ENCODE peak calls at places on chromosome 5, in five cellular contexts. N is A549, F is right lobe of liver, X is AG10803, P is mucosa of descending colon. G is an unnamed sample.

GRCh38 chr5:141560725-141561483 is 57.9 kb downstream of the DIAPH1 start:
- DNase-seq in N (peak), F (peak), X (peak), P (peak), G (no peak)

GRCh38 chr5:35672995-35673394 is 55.3 kb downstream of the SPEF2 start:
- DNase-seq in N (no peak), F (no peak), X (no peak), P (no peak), G (no peak)

GRCh38 chr5:10625700-10626472 is 62.0 kb downstream of the ANKRD33B start:
- DNase-seq in N (no peak), F (no peak), X (no peak), P (no peak), G (no peak)

GRCh38 chr5:80141147-80141671 is 106.1 kb downstream of the THBS4 start:
- DNase-seq in N (no peak), F (peak), X (peak), P (peak), G (no peak)

GRCh38 chr5:81428866-81429265 is 34.9 kb upstream of the ACOT12 start:
- DNase-seq in N (peak), F (no peak), X (no peak), P (no peak), G (no peak)

GRCh38 chr5:72071906-72072305 is 35.4 kb upstream of the MAP1B start:
- DNase-seq in N (no peak), F (no peak), X (no peak), P (no peak), G (no peak)

GRCh38 chr5:83354958-83355357 is 116.6 kb upstream of the VCAN start:
- DNase-seq in N (no peak), F (no peak), X (no peak), P (no peak), G (no peak)

GRCh38 chr5:1330146-1330846 is 14.6 kb downstream of the CLPTM1L start:
- DNase-seq in N (no peak), F (no peak), X (no peak), P (peak), G (no peak)

GRCh38 chr5:78533356-78533755 is 115.2 kb downstream of the LHFPL2 start:
- DNase-seq in N (peak), F (no peak), X (no peak), P (no peak), G (peak)

GRCh38 chr5:86675311-86675710 is 57.6 kb downstream of the COX7C start:
- DNase-seq in N (no peak), F (no peak), X (no peak), P (no peak), G (no peak)

GRCh38 chr5:140690376-140690932 is 716 bp downstream of the HARS1 start:
- DNase-seq in N (no peak), F (no peak), X (no peak), P (no peak), G (no peak)

GRCh38 chr5:134466241-134467069 is 54.8 kb upstream of the CDKN2AIPNL start:
- DNase-seq in N (peak), F (peak), X (peak), P (peak), G (peak)

GRCh38 chr5:78569441-78569840 is 79.1 kb downstream of the LHFPL2 start:
- DNase-seq in N (no peak), F (no peak), X (no peak), P (no peak), G (no peak)

GRCh38 chr5:160507181-160507811 is 85.6 kb downstream of the PTTG1 start:
- DNase-seq in N (no peak), F (no peak), X (peak), P (no peak), G (peak)

GRCh38 chr5:59813761-59814562 is 79.6 kb downstream of the PDE4D start:
- DNase-seq in N (peak), F (no peak), X (peak), P (no peak), G (peak)

GRCh38 chr5:173727839-173728778 is 111.7 kb upstream of the BOD1 start:
- DNase-seq in N (no peak), F (no peak), X (no peak), P (no peak), G (no peak)

GRCh38 chr5:73912755-73913365 is 286.9 kb downstream of the ARHGEF28 start:
- DNase-seq in N (no peak), F (no peak), X (peak), P (no peak), G (peak)

GRCh38 chr5:111530298-111530740 is 18.0 kb upstream of the STARD4 start:
- DNase-seq in N (peak), F (peak), X (peak), P (peak), G (peak)

GRCh38 chr5:143108498-143109128 is 294.9 kb downstream of the NR3C1 start:
- DNase-seq in N (no peak), F (peak), X (no peak), P (peak), G (no peak)

GRCh38 chr5:66929995-66930394 is 266.6 kb downstream of the CD180 start:
- DNase-seq in N (no peak), F (no peak), X (no peak), P (no peak), G (no peak)

GRCh38 chr5:5306696-5307095 is 115.8 kb upstream of the ICE1 start:
- DNase-seq in N (no peak), F (no peak), X (peak), P (no peak), G (no peak)

GRCh38 chr5:134594797-134595457 is 37.7 kb downstream of the SAR1B start:
- DNase-seq in N (no peak), F (no peak), X (no peak), P (no peak), G (peak)

GRCh38 chr5:27402828-27403227 is 364.4 kb upstream of the CDH9 start:
- DNase-seq in N (no peak), F (no peak), X (no peak), P (no peak), G (no peak)

DNA sequence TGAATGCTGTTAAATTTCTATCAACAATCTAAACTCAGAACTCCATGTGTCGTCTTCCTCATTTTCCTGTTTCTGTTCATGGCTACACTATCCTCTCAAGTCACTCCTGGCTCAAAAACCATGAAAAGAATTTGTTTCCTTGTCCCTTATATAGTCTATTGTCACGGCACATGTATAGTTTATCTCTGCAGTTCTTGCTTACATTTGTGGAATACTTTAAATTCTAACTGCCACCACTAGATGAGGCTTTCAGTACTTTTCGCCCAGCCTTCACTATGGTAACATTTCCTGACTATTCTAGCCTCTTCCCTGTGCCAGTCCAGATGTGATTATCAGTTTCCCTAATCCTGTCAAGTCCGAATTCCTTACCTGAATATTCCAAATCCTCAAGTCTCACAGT is 34.6 kb downstream of the PKD2L2 start:
- DNase-seq in N (no peak), F (no peak), X (peak), P (no peak), G (no peak)
- TF ChIP-seq CTCF in N (no peak), F (no peak), X (peak), P (no peak), G (no peak)

DNA sequence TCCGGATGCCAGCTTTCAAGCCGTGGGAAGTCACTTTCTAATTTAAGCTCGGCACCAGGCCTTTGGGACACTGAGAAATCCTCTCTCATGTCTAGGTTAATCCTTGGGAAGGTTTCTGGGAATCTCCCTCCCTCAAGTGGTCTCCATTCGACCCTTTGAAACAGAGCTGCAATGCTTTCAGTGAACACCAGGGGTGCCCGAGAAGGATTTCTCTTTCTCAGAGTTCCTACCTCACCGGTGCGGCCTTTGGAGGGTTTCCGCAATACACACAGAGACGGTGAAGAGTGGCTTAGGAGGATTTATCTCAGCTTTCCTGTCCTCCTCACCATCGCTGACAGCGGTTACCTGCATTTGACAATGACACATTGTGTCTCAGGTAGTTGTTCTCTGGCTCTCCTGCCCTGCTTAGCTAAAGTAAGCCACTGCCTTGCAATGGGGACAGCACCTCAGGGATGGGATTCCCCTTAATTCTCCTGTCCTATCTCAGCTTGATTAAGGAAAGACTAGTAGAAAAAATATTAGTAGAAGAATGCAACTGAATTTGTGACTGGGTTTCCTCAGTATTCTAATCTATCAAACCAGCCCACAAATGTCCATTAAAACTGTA is 180.6 kb downstream of the GABRG2 start:
- DNase-seq in N (peak), F (no peak), X (no peak), P (no peak), G (no peak)
- TF ChIP-seq CTCF in N (no peak), F (no peak), X (peak), P (no peak), G (no peak)

GRCh38 chr5:138611295-138612220 is 36.4 kb upstream of the HSPA9 start:
- DNase-seq in N (no peak), F (no peak), X (no peak), P (no peak), G (peak)

GRCh38 chr5:138605254-138605972 is 30.2 kb upstream of the HSPA9 start:
- DNase-seq in N (no peak), F (no peak), X (no peak), P (no peak), G (peak)

GRCh38 chr5:138615461-138615860 is 40.3 kb upstream of the HSPA9 start:
- DNase-seq in N (no peak), F (no peak), X (no peak), P (no peak), G (no peak)

GRCh38 chr5:138606378-138606777 is 31.2 kb upstream of the HSPA9 start:
- DNase-seq in N (no peak), F (no peak), X (no peak), P (no peak), G (no peak)

DNA sequence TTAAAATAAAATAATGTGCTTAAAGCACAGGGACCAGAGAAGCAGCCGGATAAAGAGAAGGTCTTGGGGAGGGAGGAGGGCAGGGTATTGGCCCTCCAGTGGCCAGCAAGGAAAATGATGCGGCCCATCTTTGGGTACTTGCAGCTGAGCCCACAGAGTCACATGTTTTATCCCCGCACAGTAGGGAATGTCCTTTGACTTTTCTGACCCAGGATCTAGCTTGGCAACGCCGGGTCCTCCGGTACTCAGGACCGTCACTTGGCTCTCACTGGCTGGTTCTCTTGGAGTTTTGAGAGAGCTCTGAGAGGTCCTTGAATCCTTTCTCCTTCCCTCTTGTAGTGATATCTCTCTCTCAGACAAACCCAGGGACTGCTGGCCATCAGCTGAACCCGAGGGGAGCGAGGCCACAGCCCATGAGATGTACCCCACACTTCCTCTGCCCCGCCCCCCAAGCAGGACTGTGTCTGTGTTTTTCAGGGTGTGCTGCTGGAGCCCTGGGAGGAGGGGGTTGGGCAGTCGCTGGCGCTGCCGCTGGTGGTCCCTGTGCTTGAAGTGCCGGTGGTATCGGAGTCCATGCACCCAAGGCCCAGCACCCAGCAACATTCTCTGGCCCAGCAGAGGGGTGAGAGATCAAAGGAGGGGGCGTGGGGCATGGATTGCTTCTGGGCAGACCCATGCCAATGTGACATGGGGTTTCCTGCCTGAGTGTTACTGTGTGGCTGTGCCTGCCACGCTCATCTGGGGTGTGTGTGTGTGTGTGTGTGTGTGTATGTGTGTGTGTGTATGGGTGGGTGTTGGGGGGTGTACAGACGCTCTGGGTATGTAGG is 35.5 kb upstream of the HSPA9 start:
- DNase-seq in N (peak), F (no peak), X (no peak), P (no peak), G (no peak)
- TF ChIP-seq CTCF in N (no peak), F (no peak), X (peak), P (no peak), G (peak)

GRCh38 chr5:149917073-149917676 is 27.4 kb downstream of the PDE6A start:
- DNase-seq in N (no peak), F (no peak), X (no peak), P (no peak), G (no peak)

GRCh38 chr5:149912226-149912864 is 32.2 kb downstream of the PDE6A start:
- DNase-seq in N (no peak), F (no peak), X (no peak), P (no peak), G (no peak)

GRCh38 chr5:149916317-149917072 is 28.1 kb downstream of the PDE6A start:
- DNase-seq in N (no peak), F (no peak), X (no peak), P (no peak), G (no peak)

GRCh38 chr5:149913449-149914419 is 30.9 kb downstream of the PDE6A start:
- DNase-seq in N (no peak), F (no peak), X (no peak), P (no peak), G (peak)

GRCh38 chr5:149915392-149916260 is 29.0 kb downstream of the PDE6A start:
- DNase-seq in N (no peak), F (no peak), X (no peak), P (no peak), G (no peak)
- TF ChIP-seq CTCF in N (no peak), F (no peak), X (no peak), P (no peak), G (no peak)

DNA sequence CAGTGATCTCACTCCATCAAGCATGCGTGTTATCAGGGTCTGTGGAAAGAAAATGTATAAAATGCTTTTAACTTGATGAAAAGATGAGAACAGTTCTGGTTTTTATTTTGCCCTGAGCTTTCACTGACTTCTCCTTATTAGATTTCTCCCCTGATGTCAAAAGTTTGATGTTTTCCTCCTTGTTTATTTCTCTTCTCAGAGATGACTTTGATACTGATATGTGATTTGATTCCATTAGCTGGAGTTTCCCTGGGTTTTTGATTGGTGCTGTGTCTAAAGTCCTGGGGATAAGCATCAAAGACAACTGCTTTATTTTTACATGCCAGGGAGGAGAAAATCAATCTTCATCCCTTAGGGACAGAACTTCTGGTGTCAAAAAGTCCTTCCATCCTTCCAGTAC is 510.0 kb downstream of the KCTD16 start:
- DNase-seq in N (no peak), F (no peak), X (no peak), P (no peak), G (no peak)
- TF ChIP-seq CTCF in N (no peak), F (no peak), X (no peak), P (no peak), G (no peak)

GRCh38 chr5:170223349-170223748 is 9.4 kb upstream of the C5orf58 start:
- DNase-seq in N (no peak), F (no peak), X (peak), P (no peak), G (no peak)

GRCh38 chr5:170223906-170224305 is 8.9 kb upstream of the C5orf58 start:
- DNase-seq in N (no peak), F (no peak), X (no peak), P (no peak), G (no peak)

GRCh38 chr5:170219615-170220014 is 13.2 kb upstream of the C5orf58 start:
- DNase-seq in N (peak), F (no peak), X (peak), P (no peak), G (no peak)

GRCh38 chr5:170220196-170220595 is 12.6 kb upstream of the C5orf58 start:
- DNase-seq in N (no peak), F (no peak), X (no peak), P (no peak), G (no peak)

DNA sequence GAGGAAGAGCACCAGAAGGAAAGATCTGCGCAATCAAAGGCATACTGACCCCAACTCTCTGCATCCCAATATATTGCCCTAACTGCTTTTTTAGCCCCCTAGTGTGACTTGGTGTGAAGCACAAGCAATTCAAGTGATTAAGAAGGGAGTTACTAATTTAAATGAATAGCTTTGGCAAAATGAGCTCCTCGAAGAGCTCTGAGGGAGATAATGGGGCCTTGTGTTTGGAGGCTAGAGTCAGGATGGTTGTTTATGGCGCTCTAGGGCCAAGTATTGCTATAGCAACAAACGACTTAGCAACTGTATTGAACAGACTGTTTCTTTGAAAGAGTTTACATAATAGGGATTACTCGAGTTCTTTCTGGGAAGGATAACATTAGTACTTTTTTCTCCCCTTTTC is 11.5 kb upstream of the C5orf58 start:
- DNase-seq in N (no peak), F (no peak), X (peak), P (no peak), G (no peak)
- TF ChIP-seq CTCF in N (no peak), F (no peak), X (peak), P (no peak), G (no peak)

GRCh38 chr5:31995011-31995410 is 179.1 kb downstream of the GOLPH3 start:
- DNase-seq in N (no peak), F (no peak), X (no peak), P (no peak), G (peak)

GRCh38 chr5:31995714-31996113 is 178.4 kb downstream of the GOLPH3 start:
- DNase-seq in N (no peak), F (no peak), X (no peak), P (no peak), G (no peak)

GRCh38 chr5:31993182-31993961 is 180.7 kb downstream of the GOLPH3 start:
- DNase-seq in N (no peak), F (no peak), X (peak), P (no peak), G (peak)

GRCh38 chr5:31999470-31999869 is 174.6 kb downstream of the GOLPH3 start:
- DNase-seq in N (no peak), F (no peak), X (no peak), P (no peak), G (no peak)

DNA sequence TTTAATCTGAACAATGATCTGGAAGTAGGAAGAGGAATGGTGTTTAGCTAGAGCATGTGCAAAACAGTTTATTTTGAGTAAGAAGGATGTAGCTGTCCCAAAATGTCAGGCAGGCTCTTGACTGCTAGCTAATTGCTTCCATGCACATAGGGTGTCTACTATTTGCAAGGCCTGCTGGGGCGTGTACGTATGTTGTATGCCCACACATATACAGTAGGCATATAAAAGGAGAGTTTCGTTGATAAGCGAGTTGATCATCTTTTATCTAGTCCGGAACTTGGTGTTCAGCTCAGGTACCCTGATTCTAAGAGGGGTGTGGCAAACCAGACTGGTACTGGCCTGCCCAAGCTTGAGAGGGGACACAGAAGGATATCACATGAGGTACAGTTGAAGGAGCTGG is 177.2 kb downstream of the GOLPH3 start:
- DNase-seq in N (no peak), F (no peak), X (no peak), P (no peak), G (no peak)
- TF ChIP-seq CTCF in N (no peak), F (no peak), X (no peak), P (no peak), G (no peak)

GRCh38 chr5:52989781-52990530 is 804 bp downstream of the ITGA2 start:
- DNase-seq in N (no peak), F (peak), X (peak), P (peak), G (peak)
- TF ChIP-seq CTCF in N (peak), F (no peak), X (peak), P (no peak), G (peak)

GRCh38 chr5:55438931-55439477 is 95.8 kb downstream of the PLPP1 start:
- DNase-seq in N (peak), F (no peak), X (peak), P (no peak), G (no peak)

GRCh38 chr5:55445817-55446216 is 88.9 kb downstream of the PLPP1 start:
- DNase-seq in N (no peak), F (no peak), X (no peak), P (no peak), G (no peak)

GRCh38 chr5:55440188-55440646 is 94.5 kb downstream of the PLPP1 start:
- DNase-seq in N (no peak), F (no peak), X (peak), P (no peak), G (no peak)

GRCh38 chr5:55441107-55441771 is 93.5 kb downstream of the PLPP1 start:
- DNase-seq in N (no peak), F (no peak), X (peak), P (no peak), G (no peak)

GRCh38 chr5:55441954-55442353 is 92.8 kb downstream of the PLPP1 start:
- DNase-seq in N (no peak), F (no peak), X (no peak), P (no peak), G (no peak)
- TF ChIP-seq CTCF in N (no peak), F (no peak), X (no peak), P (no peak), G (no peak)

G was measured in GM10248.